ENCODE peak calls at places on chromosomes 13 and 19, in four cellular contexts. C is thoracic aorta; P is stimulated activated CD4-positive, alpha-beta T cell treated with anti-CD3 and anti-CD28 coated beads, Interleukin-2, amount 100 ng/mL, for 48 hours; E is H9. K is an unnamed sample.

GRCh38 chr13:99275093-99275469 is 16.9 kb upstream of the GPR18 start:
- DNase-seq in C (no peak), P (no peak), E (no peak), K (no peak)

GRCh38 chr13:50584856-50585580 is 258.5 kb downstream of the DLEU7 start:
- DNase-seq in C (no peak), P (no peak), E (no peak), K (no peak)

GRCh38 chr13:30851697-30852096 is 54.4 kb upstream of the MEDAG start:
- DNase-seq in C (no peak), P (no peak), E (no peak), K (no peak)

GRCh38 chr19:510606-511100 is 3.4 kb downstream of the TPGS1 start:
- DNase-seq in C (no peak), P (peak; percentile 95), E (peak; percentile 95), K (no peak)

GRCh38 chr13:22648325-22648758 is 532.4 kb upstream of the SGCG start:
- DNase-seq in C (no peak), P (no peak), E (peak; percentile 34), K (no peak)

GRCh38 chr19:41586064-41586463 is 10.1 kb downstream of the CEACAM21 start:
- DNase-seq in C (no peak), P (no peak), E (no peak), K (no peak)

GRCh38 chr19:995051-995827 is 5.0 kb upstream of the GRIN3B start:
- DNase-seq in C (no peak), P (no peak), E (no peak), K (no peak)

GRCh38 chr13:113816248-113816924 is 47.5 kb downstream of the GAS6 start:
- DNase-seq in C (no peak), P (no peak), E (no peak), K (no peak)

GRCh38 chr13:76711515-76712182 is 174.6 kb downstream of the KCTD12 start:
- DNase-seq in C (no peak), P (no peak), E (no peak), K (no peak)

GRCh38 chr19:38733493-38734175 is 10.6 kb downstream of the CAPN12 start:
- DNase-seq in C (no peak), P (no peak), E (peak; percentile 30), K (no peak)

GRCh38 chr19:16247353-16248182 is 49.9 kb downstream of the AP1M1 start:
- DNase-seq in C (peak; percentile 59), P (peak; percentile 92), E (peak; percentile 93), K (peak; percentile 26)

GRCh38 chr13:85367887-85368286 is 431.3 kb downstream of the SLITRK6 start:
- DNase-seq in C (no peak), P (no peak), E (no peak), K (no peak)

GRCh38 chr19:37218592-37218935 is 550 bp downstream of the ZNF383 start:
- DNase-seq in C (no peak), P (no peak), E (no peak), K (no peak)

GRCh38 chr19:30084390-30084819 is 142.4 kb downstream of the URI1 start:
- DNase-seq in C (no peak), P (no peak), E (no peak), K (no peak)

GRCh38 chr19:21335721-21336120 is 6.5 kb upstream of the ZNF708 start:
- DNase-seq in C (no peak), P (no peak), E (no peak), K (no peak)

GRCh38 chr13:29605860-29606526 is 10.5 kb upstream of the SLC7A1 start:
- DNase-seq in C (no peak), P (no peak), E (no peak), K (no peak)

GRCh38 chr13:80033286-80033685 is 307.6 kb downstream of the SPRY2 start:
- DNase-seq in C (no peak), P (no peak), E (no peak), K (no peak)

GRCh38 chr13:33353210-33353609 is 67.7 kb upstream of the STARD13 start:
- DNase-seq in C (no peak), P (no peak), E (no peak), K (no peak)

GRCh38 chr19:4866595-4867424 is 657 bp downstream of the PLIN3 start:
- DNase-seq in C (no peak), P (peak; percentile 23), E (peak; percentile 59), K (no peak)

GRCh38 chr13:111659236-111659635 is 338.8 kb downstream of the TEX29 start:
- DNase-seq in C (no peak), P (no peak), E (peak; percentile 22), K (no peak)

K was measured in kidney epithelial cell.